ENCODE peak calls at places on chromosomes 1 and 21, in seven cellular contexts. R, Y, L, C, H, M and I are unnamed samples.

GRCh38 chr1:231187556-231187955 is 25.7 kb downstream of the TRIM67 start:
- DNase-seq in Y (no peak), M (no peak), R (no peak), L (no peak), C (no peak), H (no peak), I (no peak)

GRCh38 chr1:207822124-207822601 is 70.3 kb downstream of the CD46 start:
- DNase-seq in Y (no peak), R (no peak), L (no peak), M (no peak), H (no peak), C (no peak), I (peak; percentile 90)

GRCh38 chr1:243799908-243800307 is 50.1 kb downstream of the AKT3 start:
- DNase-seq in L (no peak), H (no peak), R (no peak), M (no peak), Y (no peak), C (no peak), I (no peak)

GRCh38 chr1:201628490-201628889 is 89.6 kb downstream of the NAV1 start:
- DNase-seq in Y (no peak), L (peak; percentile 62), R (no peak), H (peak; percentile 67), C (no peak), M (no peak), I (no peak)

GRCh38 chr1:212864201-212864600 is 6.1 kb downstream of the FLVCR1 start:
- DNase-seq in M (no peak), H (no peak), Y (no peak), R (no peak), C (no peak), L (no peak), I (no peak)

GRCh38 chr1:227947425-227947677 is 381 bp downstream of the WNT9A start:
- DNase-seq in H (no peak), C (peak; percentile 36), L (no peak), R (no peak), Y (no peak), M (no peak), I (peak; percentile 61)

GRCh38 chr1:185934476-185935189 is 200.4 kb downstream of the HMCN1 start:
- DNase-seq in L (peak; percentile 81), H (no peak), R (no peak), M (no peak), Y (no peak), C (peak; percentile 18), I (no peak)

GRCh38 chr1:201277441-201277840 is 5.9 kb upstream of the PKP1 start:
- DNase-seq in R (no peak), H (no peak), M (no peak), L (no peak), C (peak; percentile 27), Y (no peak), I (no peak)

GRCh38 chr1:211492511-211493132 is 660 bp upstream of the RD3 start:
- DNase-seq in L (no peak), C (no peak), H (no peak), R (no peak), Y (no peak), M (no peak), I (no peak)

GRCh38 chr1:159015440-159015909 is 5.8 kb downstream of the IFI16 start:
- DNase-seq in M (no peak), R (peak; percentile 86), C (peak; percentile 65), H (no peak), L (peak; percentile 63), Y (peak; percentile 58), I (peak; percentile 63)

GRCh38 chr21:28230559-28230958 is 762.1 kb downstream of the LTN1 start:
- DNase-seq in L (no peak), H (no peak), R (no peak), M (no peak), Y (no peak), C (no peak), I (no peak)

GRCh38 chr1:222791006-222791710 is 23.7 kb upstream of the DISP1 start:
- DNase-seq in L (peak; percentile 39), R (no peak), H (no peak), C (no peak), Y (no peak), M (no peak), I (no peak)

GRCh38 chr1:53725238-53725689 is 13.7 kb downstream of the GLIS1 start:
- DNase-seq in R (no peak), C (peak; percentile 14), M (peak; percentile 57), Y (no peak), H (no peak), L (peak; percentile 22), I (no peak)

GRCh38 chr1:4088676-4089075 is 188.6 kb upstream of the C1orf174 start:
- DNase-seq in H (no peak), C (no peak), R (no peak), Y (no peak), L (no peak), M (no peak), I (no peak)

GRCh38 chr1:65955503-65955902 is 162.8 kb downstream of the PDE4B start:
- DNase-seq in Y (no peak), M (no peak), H (no peak), C (no peak), L (no peak), R (no peak), I (no peak)

GRCh38 chr1:239997515-239998311 is 94.0 kb upstream of the FMN2 start:
- DNase-seq in Y (no peak), R (no peak), M (peak; percentile 70), L (no peak), H (peak; percentile 75), C (peak; percentile 45), I (no peak)

DNA sequence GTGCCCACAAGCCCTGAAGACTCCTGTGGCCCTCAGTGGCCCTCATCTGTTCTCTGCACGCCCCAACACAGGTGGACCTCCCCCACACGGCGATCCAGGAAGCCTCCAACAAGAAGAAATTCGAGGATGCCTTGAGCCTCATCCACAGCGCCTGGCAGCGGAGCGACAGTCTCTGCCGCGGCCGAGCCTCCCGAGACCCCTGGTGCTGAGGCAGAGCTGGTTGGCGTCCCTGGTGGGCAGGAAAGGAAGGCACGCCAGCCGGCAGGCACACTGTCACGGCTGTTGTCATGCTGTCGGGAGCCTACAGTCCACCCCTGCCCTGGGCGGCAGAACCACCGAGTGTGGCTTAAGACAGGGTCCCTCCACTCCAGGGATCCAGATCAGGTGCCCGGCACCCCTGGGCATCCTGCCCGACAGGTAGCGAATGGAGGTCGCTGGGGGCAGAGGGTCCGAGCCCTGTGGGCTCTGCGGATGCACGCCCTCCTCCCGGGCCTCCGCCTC is 2.3 kb upstream of the SLC25A34 start:
- DNase-seq in C (no peak), L (no peak), R (no peak), Y (no peak), M (no peak), H (no peak), I (no peak)
- TF ChIP-seq CTCF in C (no peak), L (no peak), R (no peak), Y (no peak), M (no peak), H (no peak), I (no peak)

DNA sequence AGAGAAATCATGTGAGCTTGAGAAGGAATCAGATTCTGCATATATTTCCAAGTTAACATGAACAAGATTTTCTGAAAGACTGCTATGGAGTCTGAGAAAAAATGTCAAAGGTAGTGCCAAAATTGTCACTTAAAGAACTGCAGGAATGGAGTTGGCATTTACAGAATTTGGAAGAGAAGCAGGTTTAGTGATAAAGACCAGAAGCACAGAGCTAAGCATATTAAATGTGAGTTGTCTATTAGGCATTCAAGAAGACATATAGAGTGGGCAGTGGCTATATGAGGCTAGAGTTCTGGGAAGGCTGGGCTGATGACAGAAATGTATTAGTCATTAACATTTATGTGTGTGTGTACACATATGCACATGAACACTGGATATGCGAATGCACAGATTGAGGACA is 729.6 kb upstream of the PTBP2 start:
- DNase-seq in M (no peak), L (no peak), R (no peak), C (no peak), H (no peak), Y (no peak), I (no peak)
- TF ChIP-seq CTCF in M (no peak), L (no peak), R (no peak), C (no peak), H (no peak), Y (no peak), I (no peak)

DNA sequence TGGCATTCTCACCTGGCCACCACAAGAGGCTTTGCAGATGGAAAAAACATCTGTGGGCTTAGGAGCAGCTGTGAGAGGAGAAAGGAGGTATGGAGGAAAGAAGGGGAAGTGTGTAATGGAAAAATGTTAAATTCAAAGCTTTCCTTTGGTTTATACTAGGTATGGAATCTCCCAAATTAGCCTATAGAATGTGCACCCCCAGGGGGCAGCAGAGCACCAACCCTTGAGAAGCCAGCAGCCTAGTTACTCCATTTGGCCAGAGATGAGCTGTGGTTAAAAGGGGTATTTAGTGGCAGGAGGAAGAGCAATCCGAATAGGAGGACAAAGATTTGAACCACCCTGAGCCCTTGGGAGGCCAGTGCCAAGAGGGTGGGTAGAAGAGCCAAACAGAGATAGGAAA is 97.5 kb upstream of the CTTNBP2NL start:
- DNase-seq in C (peak; percentile 41), L (peak; percentile 72), H (peak; percentile 72), M (peak; percentile 71), R (peak; percentile 25), Y (peak; percentile 41), I (peak; percentile 30)
- TF ChIP-seq CTCF in C (peak; percentile 28), L (peak; percentile 78), H (peak; percentile 58), M (peak; percentile 71), R (peak; percentile 80), Y (peak; percentile 42), I (peak; percentile 41)

DNA sequence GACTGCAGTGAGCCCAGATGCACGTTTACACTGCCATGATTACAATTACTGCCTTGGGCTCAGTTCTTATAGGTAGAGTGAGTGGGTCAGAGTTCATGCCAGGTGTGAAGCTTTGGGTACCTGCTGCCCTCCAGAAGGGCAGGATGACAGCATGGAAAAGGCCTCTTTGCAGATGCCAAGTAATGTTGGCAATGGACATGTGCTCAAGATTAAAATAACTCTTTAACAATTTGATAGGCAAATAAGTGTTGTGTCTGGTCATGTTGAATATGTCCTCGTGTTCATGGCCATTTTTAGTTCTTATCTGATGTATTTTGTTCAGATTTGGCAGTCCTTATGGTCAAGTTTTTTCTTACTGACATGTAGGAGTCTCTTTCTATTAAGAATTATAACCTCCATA is 34.8 kb downstream of the S100B start:
- DNase-seq in M (no peak), Y (no peak), R (no peak), L (no peak), C (no peak), H (no peak), I (no peak)
- TF ChIP-seq CTCF in M (no peak), Y (no peak), R (no peak), L (no peak), C (no peak), H (no peak), I (no peak)

DNA sequence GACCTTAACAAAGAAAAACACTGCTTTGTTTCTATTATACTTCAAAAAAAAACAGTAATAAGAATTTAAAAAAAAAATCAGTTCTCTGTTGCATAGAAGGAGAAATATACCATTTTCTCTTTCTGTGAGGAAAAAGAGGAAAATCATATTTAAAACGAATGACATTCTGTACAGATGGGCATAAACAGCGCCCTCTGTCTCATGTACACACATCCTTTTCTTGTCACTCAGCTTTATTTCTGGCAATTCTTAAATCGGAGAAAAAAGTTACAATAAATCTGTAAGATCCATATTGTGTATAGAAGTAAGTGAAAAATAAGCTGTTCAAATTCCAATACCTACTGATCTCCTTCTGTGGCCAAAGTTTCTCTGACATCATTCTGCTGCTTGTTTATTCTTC is 245.4 kb downstream of the SMYD3 start:
- DNase-seq in R (no peak), M (no peak), C (no peak), L (no peak), Y (no peak), H (no peak), I (no peak)
- TF ChIP-seq CTCF in R (peak; percentile 9), M (no peak), C (no peak), L (peak; percentile 41), Y (no peak), H (no peak), I (no peak)